ENCODE peak calls at places on chromosomes 13 and 19, in eight cellular contexts. One of them, this sample, is unnamed.

GRCh38 chr13:84037937-84038464 is 155.7 kb upstream of the SLITRK1 start:
- DNase-seq in activated CD4-positive, alpha-beta T cell treated with anti-CD3 and anti-CD28 coated beads, Interleukin-2, amount 50 U/mL, for 1 hour: no peak
- DNase-seq in GOT3: no peak
- DNase-seq in COR-L47: peak
- DNase-seq in posterior cingulate gyrus: no peak
- DNase-seq in GM18507: no peak
- DNase-seq in H7: peak
- DNase-seq in IMR-90: no peak
- DNase-seq in this sample: no peak

GRCh38 chr19:56839665-56840451 is 668 bp downstream of the PEG3 start:
- DNase-seq in activated CD4-positive, alpha-beta T cell treated with anti-CD3 and anti-CD28 coated beads, Interleukin-2, amount 50 U/mL, for 1 hour: no peak
- DNase-seq in GOT3: no peak
- DNase-seq in COR-L47: no peak
- DNase-seq in posterior cingulate gyrus: peak
- DNase-seq in GM18507: no peak
- DNase-seq in H7: peak
- DNase-seq in IMR-90: no peak
- DNase-seq in this sample: peak

GRCh38 chr13:67119481-67119883 is 110.7 kb downstream of the PCDH9 start:
- DNase-seq in activated CD4-positive, alpha-beta T cell treated with anti-CD3 and anti-CD28 coated beads, Interleukin-2, amount 50 U/mL, for 1 hour: no peak
- DNase-seq in GOT3: no peak
- DNase-seq in COR-L47: no peak
- DNase-seq in posterior cingulate gyrus: no peak
- DNase-seq in GM18507: no peak
- DNase-seq in H7: no peak
- DNase-seq in IMR-90: peak
- DNase-seq in this sample: no peak

GRCh38 chr19:38656171-38656981 is 8.9 kb downstream of the ACTN4 start:
- DNase-seq in activated CD4-positive, alpha-beta T cell treated with anti-CD3 and anti-CD28 coated beads, Interleukin-2, amount 50 U/mL, for 1 hour: peak
- DNase-seq in GOT3: no peak
- DNase-seq in COR-L47: no peak
- DNase-seq in posterior cingulate gyrus: no peak
- DNase-seq in GM18507: no peak
- DNase-seq in H7: no peak
- DNase-seq in IMR-90: peak
- DNase-seq in this sample: no peak

GRCh38 chr19:48950159-48950558 is 4.5 kb upstream of the BAX start:
- DNase-seq in activated CD4-positive, alpha-beta T cell treated with anti-CD3 and anti-CD28 coated beads, Interleukin-2, amount 50 U/mL, for 1 hour: no peak
- DNase-seq in GOT3: no peak
- DNase-seq in COR-L47: no peak
- DNase-seq in posterior cingulate gyrus: no peak
- DNase-seq in GM18507: no peak
- DNase-seq in H7: no peak
- DNase-seq in IMR-90: no peak
- DNase-seq in this sample: no peak

GRCh38 chr13:110555601-110556223 is 5.8 kb downstream of the RAB20 start:
- DNase-seq in activated CD4-positive, alpha-beta T cell treated with anti-CD3 and anti-CD28 coated beads, Interleukin-2, amount 50 U/mL, for 1 hour: no peak
- DNase-seq in GOT3: no peak
- DNase-seq in COR-L47: no peak
- DNase-seq in posterior cingulate gyrus: no peak
- DNase-seq in GM18507: no peak
- DNase-seq in H7: no peak
- DNase-seq in IMR-90: no peak
- DNase-seq in this sample: peak

GRCh38 chr19:50705422-50706019 is 14.1 kb downstream of the SHANK1 start:
- DNase-seq in activated CD4-positive, alpha-beta T cell treated with anti-CD3 and anti-CD28 coated beads, Interleukin-2, amount 50 U/mL, for 1 hour: no peak
- DNase-seq in GOT3: no peak
- DNase-seq in COR-L47: no peak
- DNase-seq in posterior cingulate gyrus: no peak
- DNase-seq in GM18507: peak
- DNase-seq in H7: peak
- DNase-seq in IMR-90: peak
- DNase-seq in this sample: no peak

GRCh38 chr19:49427855-49428546 is 2.8 kb downstream of the GFY start:
- DNase-seq in activated CD4-positive, alpha-beta T cell treated with anti-CD3 and anti-CD28 coated beads, Interleukin-2, amount 50 U/mL, for 1 hour: no peak
- DNase-seq in GOT3: no peak
- DNase-seq in COR-L47: no peak
- DNase-seq in posterior cingulate gyrus: no peak
- DNase-seq in GM18507: no peak
- DNase-seq in H7: peak
- DNase-seq in IMR-90: no peak
- DNase-seq in this sample: peak

GRCh38 chr19:4733755-4734345 is 10.2 kb upstream of the DPP9 start:
- DNase-seq in activated CD4-positive, alpha-beta T cell treated with anti-CD3 and anti-CD28 coated beads, Interleukin-2, amount 50 U/mL, for 1 hour: no peak
- DNase-seq in GOT3: no peak
- DNase-seq in COR-L47: no peak
- DNase-seq in posterior cingulate gyrus: no peak
- DNase-seq in GM18507: no peak
- DNase-seq in H7: no peak
- DNase-seq in IMR-90: no peak
- DNase-seq in this sample: no peak

GRCh38 chr19:2727640-2727944 is 6.4 kb upstream of the DIRAS1 start:
- DNase-seq in activated CD4-positive, alpha-beta T cell treated with anti-CD3 and anti-CD28 coated beads, Interleukin-2, amount 50 U/mL, for 1 hour: no peak
- DNase-seq in GOT3: no peak
- DNase-seq in COR-L47: no peak
- DNase-seq in posterior cingulate gyrus: no peak
- DNase-seq in GM18507: no peak
- DNase-seq in H7: no peak
- DNase-seq in IMR-90: no peak
- DNase-seq in this sample: no peak

GRCh38 chr13:44219808-44220544 is 153.6 kb upstream of the SERP2 start:
- DNase-seq in activated CD4-positive, alpha-beta T cell treated with anti-CD3 and anti-CD28 coated beads, Interleukin-2, amount 50 U/mL, for 1 hour: no peak
- DNase-seq in GOT3: peak
- DNase-seq in COR-L47: no peak
- DNase-seq in posterior cingulate gyrus: no peak
- DNase-seq in GM18507: no peak
- DNase-seq in H7: no peak
- DNase-seq in IMR-90: peak
- DNase-seq in this sample: no peak

GRCh38 chr13:101967216-101967615 is 434.6 kb downstream of the FGF14 start:
- DNase-seq in activated CD4-positive, alpha-beta T cell treated with anti-CD3 and anti-CD28 coated beads, Interleukin-2, amount 50 U/mL, for 1 hour: no peak
- DNase-seq in GOT3: no peak
- DNase-seq in COR-L47: no peak
- DNase-seq in posterior cingulate gyrus: no peak
- DNase-seq in GM18507: no peak
- DNase-seq in H7: no peak
- DNase-seq in IMR-90: no peak
- DNase-seq in this sample: no peak

GRCh38 chr19:3550947-3551807 is 6.2 kb downstream of the MFSD12 start:
- DNase-seq in activated CD4-positive, alpha-beta T cell treated with anti-CD3 and anti-CD28 coated beads, Interleukin-2, amount 50 U/mL, for 1 hour: no peak
- DNase-seq in GOT3: no peak
- DNase-seq in COR-L47: no peak
- DNase-seq in posterior cingulate gyrus: no peak
- DNase-seq in GM18507: no peak
- DNase-seq in H7: no peak
- DNase-seq in IMR-90: no peak
- DNase-seq in this sample: no peak

GRCh38 chr13:75319244-75319643 is 162.7 kb downstream of the TBC1D4 start:
- DNase-seq in activated CD4-positive, alpha-beta T cell treated with anti-CD3 and anti-CD28 coated beads, Interleukin-2, amount 50 U/mL, for 1 hour: no peak
- DNase-seq in GOT3: no peak
- DNase-seq in COR-L47: no peak
- DNase-seq in posterior cingulate gyrus: no peak
- DNase-seq in GM18507: no peak
- DNase-seq in H7: no peak
- DNase-seq in IMR-90: peak
- DNase-seq in this sample: no peak

GRCh38 chr19:58228584-58229254 is at the start of gene ZNF544:
- DNase-seq in activated CD4-positive, alpha-beta T cell treated with anti-CD3 and anti-CD28 coated beads, Interleukin-2, amount 50 U/mL, for 1 hour: peak
- DNase-seq in GOT3: peak
- DNase-seq in COR-L47: peak
- DNase-seq in posterior cingulate gyrus: peak
- DNase-seq in GM18507: peak
- DNase-seq in H7: peak
- DNase-seq in IMR-90: peak
- DNase-seq in this sample: peak

GRCh38 chr19:23991170-23991569 is 76.5 kb downstream of the ZNF726 start:
- DNase-seq in activated CD4-positive, alpha-beta T cell treated with anti-CD3 and anti-CD28 coated beads, Interleukin-2, amount 50 U/mL, for 1 hour: no peak
- DNase-seq in GOT3: no peak
- DNase-seq in COR-L47: peak
- DNase-seq in posterior cingulate gyrus: no peak
- DNase-seq in GM18507: no peak
- DNase-seq in H7: no peak
- DNase-seq in IMR-90: no peak
- DNase-seq in this sample: no peak

GRCh38 chr13:50707533-50708096 is 135.9 kb downstream of the DLEU7 start:
- DNase-seq in activated CD4-positive, alpha-beta T cell treated with anti-CD3 and anti-CD28 coated beads, Interleukin-2, amount 50 U/mL, for 1 hour: no peak
- DNase-seq in GOT3: no peak
- DNase-seq in COR-L47: no peak
- DNase-seq in posterior cingulate gyrus: no peak
- DNase-seq in GM18507: no peak
- DNase-seq in H7: no peak
- DNase-seq in IMR-90: no peak
- DNase-seq in this sample: no peak

GRCh38 chr19:10120538-10121198 is 969 bp upstream of the EIF3G start:
- DNase-seq in activated CD4-positive, alpha-beta T cell treated with anti-CD3 and anti-CD28 coated beads, Interleukin-2, amount 50 U/mL, for 1 hour: no peak
- DNase-seq in GOT3: no peak
- DNase-seq in COR-L47: no peak
- DNase-seq in posterior cingulate gyrus: no peak
- DNase-seq in GM18507: no peak
- DNase-seq in H7: no peak
- DNase-seq in IMR-90: peak
- DNase-seq in this sample: no peak

GRCh38 chr13:50889317-50889716 is 20.3 kb upstream of the RNASEH2B start:
- DNase-seq in activated CD4-positive, alpha-beta T cell treated with anti-CD3 and anti-CD28 coated beads, Interleukin-2, amount 50 U/mL, for 1 hour: no peak
- DNase-seq in GOT3: no peak
- DNase-seq in COR-L47: no peak
- DNase-seq in posterior cingulate gyrus: no peak
- DNase-seq in GM18507: no peak
- DNase-seq in H7: no peak
- DNase-seq in IMR-90: no peak
- DNase-seq in this sample: no peak

GRCh38 chr19:27772059-27772458 is 1440.9 kb downstream of the UQCRFS1 start:
- DNase-seq in activated CD4-positive, alpha-beta T cell treated with anti-CD3 and anti-CD28 coated beads, Interleukin-2, amount 50 U/mL, for 1 hour: no peak
- DNase-seq in GOT3: no peak
- DNase-seq in COR-L47: no peak
- DNase-seq in posterior cingulate gyrus: no peak
- DNase-seq in GM18507: no peak
- DNase-seq in H7: no peak
- DNase-seq in IMR-90: no peak
- DNase-seq in this sample: no peak

GRCh38 chr13:51638497-51638871 is 54.2 kb downstream of the WDFY2 start:
- DNase-seq in activated CD4-positive, alpha-beta T cell treated with anti-CD3 and anti-CD28 coated beads, Interleukin-2, amount 50 U/mL, for 1 hour: no peak
- DNase-seq in GOT3: no peak
- DNase-seq in COR-L47: no peak
- DNase-seq in posterior cingulate gyrus: no peak
- DNase-seq in GM18507: no peak
- DNase-seq in H7: no peak
- DNase-seq in IMR-90: no peak
- DNase-seq in this sample: no peak

GRCh38 chr13:50911051-50911690 is 1.6 kb downstream of the RNASEH2B start:
- DNase-seq in activated CD4-positive, alpha-beta T cell treated with anti-CD3 and anti-CD28 coated beads, Interleukin-2, amount 50 U/mL, for 1 hour: no peak
- DNase-seq in GOT3: no peak
- DNase-seq in COR-L47: no peak
- DNase-seq in posterior cingulate gyrus: no peak
- DNase-seq in GM18507: no peak
- DNase-seq in H7: no peak
- DNase-seq in IMR-90: no peak
- DNase-seq in this sample: no peak

GRCh38 chr19:13615890-13616289 is 109.6 kb upstream of the CACNA1A start:
- DNase-seq in activated CD4-positive, alpha-beta T cell treated with anti-CD3 and anti-CD28 coated beads, Interleukin-2, amount 50 U/mL, for 1 hour: no peak
- DNase-seq in GOT3: no peak
- DNase-seq in COR-L47: no peak
- DNase-seq in posterior cingulate gyrus: no peak
- DNase-seq in GM18507: no peak
- DNase-seq in H7: no peak
- DNase-seq in IMR-90: peak
- DNase-seq in this sample: no peak

GRCh38 chr13:30026093-30026492 is 175.7 kb upstream of the UBL3 start:
- DNase-seq in activated CD4-positive, alpha-beta T cell treated with anti-CD3 and anti-CD28 coated beads, Interleukin-2, amount 50 U/mL, for 1 hour: no peak
- DNase-seq in GOT3: peak
- DNase-seq in COR-L47: no peak
- DNase-seq in posterior cingulate gyrus: no peak
- DNase-seq in GM18507: no peak
- DNase-seq in H7: no peak
- DNase-seq in IMR-90: peak
- DNase-seq in this sample: no peak

GRCh38 chr19:2455481-2456300 is 1.1 kb downstream of the LMNB2 start:
- DNase-seq in activated CD4-positive, alpha-beta T cell treated with anti-CD3 and anti-CD28 coated beads, Interleukin-2, amount 50 U/mL, for 1 hour: peak
- DNase-seq in GOT3: no peak
- DNase-seq in COR-L47: peak
- DNase-seq in posterior cingulate gyrus: no peak
- DNase-seq in GM18507: no peak
- DNase-seq in H7: peak
- DNase-seq in IMR-90: no peak
- DNase-seq in this sample: no peak